ENCODE peak calls at places on chromosomes 1 and 21, in seven cellular contexts. One of them, this sample, is unnamed.

GRCh38 chr1:69246109-69246508 is 321.6 kb upstream of the LRRC7 start:
- DNase-seq in stimulated activated CD4-positive, alpha-beta T cell treated with anti-CD3 and anti-CD28 coated beads, Interleukin-2, amount 100 ng/mL, for 24 hours: no peak
- DNase-seq in COR-L47: no peak
- DNase-seq in GM12891: no peak
- DNase-seq in T-helper 2 cell: no peak
- DNase-seq in ELR: no peak
- DNase-seq in HS-27A: no peak
- DNase-seq in this sample: no peak

GRCh38 chr1:247043406-247043805 is 35.2 kb downstream of the ZNF670 start:
- DNase-seq in stimulated activated CD4-positive, alpha-beta T cell treated with anti-CD3 and anti-CD28 coated beads, Interleukin-2, amount 100 ng/mL, for 24 hours: no peak
- DNase-seq in COR-L47: no peak
- DNase-seq in GM12891: no peak
- DNase-seq in T-helper 2 cell: no peak
- DNase-seq in ELR: no peak
- DNase-seq in HS-27A: no peak
- DNase-seq in this sample: no peak

GRCh38 chr21:29309703-29310102 is 11.0 kb downstream of the BACH1 start:
- DNase-seq in stimulated activated CD4-positive, alpha-beta T cell treated with anti-CD3 and anti-CD28 coated beads, Interleukin-2, amount 100 ng/mL, for 24 hours: no peak
- DNase-seq in COR-L47: no peak
- DNase-seq in GM12891: no peak
- DNase-seq in T-helper 2 cell: no peak
- DNase-seq in ELR: no peak
- DNase-seq in HS-27A: no peak
- DNase-seq in this sample: no peak

GRCh38 chr1:180696361-180696760 is 64.5 kb downstream of the XPR1 start:
- DNase-seq in stimulated activated CD4-positive, alpha-beta T cell treated with anti-CD3 and anti-CD28 coated beads, Interleukin-2, amount 100 ng/mL, for 24 hours: no peak
- DNase-seq in COR-L47: no peak
- DNase-seq in GM12891: no peak
- DNase-seq in T-helper 2 cell: no peak
- DNase-seq in ELR: no peak
- DNase-seq in HS-27A: no peak
- DNase-seq in this sample: no peak

GRCh38 chr1:23720256-23720995 is 22.8 kb upstream of the ELOA start:
- DNase-seq in stimulated activated CD4-positive, alpha-beta T cell treated with anti-CD3 and anti-CD28 coated beads, Interleukin-2, amount 100 ng/mL, for 24 hours: no peak
- DNase-seq in COR-L47: no peak
- DNase-seq in GM12891: no peak
- DNase-seq in T-helper 2 cell: peak; percentile 61
- DNase-seq in ELR: no peak
- DNase-seq in HS-27A: no peak
- DNase-seq in this sample: no peak

GRCh38 chr1:152725261-152725660 is 17.3 kb downstream of the LCE4A start:
- DNase-seq in stimulated activated CD4-positive, alpha-beta T cell treated with anti-CD3 and anti-CD28 coated beads, Interleukin-2, amount 100 ng/mL, for 24 hours: no peak
- DNase-seq in COR-L47: no peak
- DNase-seq in GM12891: no peak
- DNase-seq in T-helper 2 cell: no peak
- DNase-seq in ELR: peak; percentile 37
- DNase-seq in HS-27A: no peak
- DNase-seq in this sample: no peak

GRCh38 chr1:215358356-215358755 is 208.7 kb upstream of the KCTD3 start:
- DNase-seq in stimulated activated CD4-positive, alpha-beta T cell treated with anti-CD3 and anti-CD28 coated beads, Interleukin-2, amount 100 ng/mL, for 24 hours: no peak
- DNase-seq in COR-L47: no peak
- DNase-seq in GM12891: no peak
- DNase-seq in T-helper 2 cell: no peak
- DNase-seq in ELR: no peak
- DNase-seq in HS-27A: no peak
- DNase-seq in this sample: no peak

GRCh38 chr1:167815650-167816049 is 93.9 kb downstream of the MPZL1 start:
- DNase-seq in stimulated activated CD4-positive, alpha-beta T cell treated with anti-CD3 and anti-CD28 coated beads, Interleukin-2, amount 100 ng/mL, for 24 hours: no peak
- DNase-seq in COR-L47: no peak
- DNase-seq in GM12891: no peak
- DNase-seq in T-helper 2 cell: no peak
- DNase-seq in ELR: no peak
- DNase-seq in HS-27A: no peak
- DNase-seq in this sample: no peak

GRCh38 chr1:94579876-94580294 is 38.3 kb upstream of the F3 start:
- DNase-seq in stimulated activated CD4-positive, alpha-beta T cell treated with anti-CD3 and anti-CD28 coated beads, Interleukin-2, amount 100 ng/mL, for 24 hours: no peak
- DNase-seq in COR-L47: no peak
- DNase-seq in GM12891: no peak
- DNase-seq in T-helper 2 cell: no peak
- DNase-seq in ELR: peak; percentile 99
- DNase-seq in HS-27A: peak; percentile 97
- DNase-seq in this sample: no peak

GRCh38 chr1:1062364-1063163 is 11.5 kb downstream of the RNF223 start:
- DNase-seq in stimulated activated CD4-positive, alpha-beta T cell treated with anti-CD3 and anti-CD28 coated beads, Interleukin-2, amount 100 ng/mL, for 24 hours: no peak
- DNase-seq in COR-L47: no peak
- DNase-seq in GM12891: no peak
- DNase-seq in T-helper 2 cell: no peak
- DNase-seq in ELR: no peak
- DNase-seq in HS-27A: no peak
- DNase-seq in this sample: no peak

GRCh38 chr1:99004270-99005141 is at the start of gene PLPPR5:
- DNase-seq in stimulated activated CD4-positive, alpha-beta T cell treated with anti-CD3 and anti-CD28 coated beads, Interleukin-2, amount 100 ng/mL, for 24 hours: peak; percentile 20
- DNase-seq in COR-L47: peak; percentile 43
- DNase-seq in GM12891: peak; percentile 9
- DNase-seq in T-helper 2 cell: no peak
- DNase-seq in ELR: peak; percentile 32
- DNase-seq in HS-27A: no peak
- DNase-seq in this sample: no peak

GRCh38 chr1:232306269-232306911 is 323.5 kb downstream of the SIPA1L2 start:
- DNase-seq in stimulated activated CD4-positive, alpha-beta T cell treated with anti-CD3 and anti-CD28 coated beads, Interleukin-2, amount 100 ng/mL, for 24 hours: no peak
- DNase-seq in COR-L47: no peak
- DNase-seq in GM12891: no peak
- DNase-seq in T-helper 2 cell: no peak
- DNase-seq in ELR: no peak
- DNase-seq in HS-27A: no peak
- DNase-seq in this sample: no peak

GRCh38 chr1:12446593-12446992 is 171.4 kb downstream of the DHRS3 start:
- DNase-seq in stimulated activated CD4-positive, alpha-beta T cell treated with anti-CD3 and anti-CD28 coated beads, Interleukin-2, amount 100 ng/mL, for 24 hours: no peak
- DNase-seq in COR-L47: no peak
- DNase-seq in GM12891: no peak
- DNase-seq in T-helper 2 cell: no peak
- DNase-seq in ELR: no peak
- DNase-seq in HS-27A: no peak
- DNase-seq in this sample: no peak

This sample was measured in T follicular helper cell.